ENCODE peak calls at places on chromosomes 12 and 14, in five cellular contexts. I is stomach, F is HepG2, X is esophagus muscularis mucosa, Y is suprapubic skin. O is an unnamed sample.

GRCh38 chr12:45615268-45615667 is 114.2 kb upstream of the ARID2 start:
- DNase-seq in F (no peak), I (no peak), X (no peak), Y (no peak), O (no peak)

GRCh38 chr12:132525833-132526455 is 36.0 kb downstream of the FBRSL1 start:
- DNase-seq in F (no peak), I (no peak), X (no peak), Y (no peak), O (no peak)

GRCh38 chr12:33596061-33596460 is 156.4 kb upstream of the SYT10 start:
- DNase-seq in F (no peak), X (no peak), I (no peak), Y (no peak), O (no peak)

GRCh38 chr14:99258884-99259283 is 13.1 kb downstream of the BCL11B start:
- DNase-seq in X (no peak), F (no peak), I (no peak), Y (no peak), O (no peak)

GRCh38 chr12:179131-179884 is 34.6 kb downstream of the SLC6A12 start:
- DNase-seq in Y (no peak), I (no peak), X (no peak), F (no peak), O (no peak)

GRCh38 chr12:18145924-18146323 is 55.9 kb upstream of the RERGL start:
- DNase-seq in I (no peak), X (no peak), Y (no peak), F (no peak), O (no peak)

GRCh38 chr12:113794774-113795173 is 171.4 kb downstream of the RBM19 start:
- DNase-seq in Y (no peak), I (no peak), F (no peak), X (no peak), O (no peak)

GRCh38 chr12:96457191-96457930 is 32.0 kb upstream of the CFAP54 start:
- DNase-seq in F (no peak), Y (no peak), I (no peak), X (no peak), O (no peak)

GRCh38 chr12:65015850-65016249 is 105.3 kb downstream of the WIF1 start:
- DNase-seq in I (no peak), F (peak; percentile 29), X (no peak), Y (no peak), O (no peak)

GRCh38 chr14:73762375-73762822 is 48.2 kb upstream of the PNMA1 start:
- DNase-seq in X (no peak), F (no peak), Y (no peak), I (no peak), O (no peak)

GRCh38 chr12:113466770-113467153 is 4.9 kb downstream of the LHX5 start:
- DNase-seq in X (no peak), Y (no peak), I (no peak), F (no peak), O (no peak)

GRCh38 chr12:105672576-105672975 is 342.1 kb downstream of the C12orf75 start:
- DNase-seq in I (peak; percentile 42), X (no peak), F (no peak), Y (peak; percentile 88), O (peak; percentile 90)

GRCh38 chr14:94447986-94448808 is 4.4 kb downstream of the SERPINA11 start:
- DNase-seq in Y (no peak), I (no peak), F (no peak), X (peak; percentile 89), O (no peak)

GRCh38 chr12:84550518-84550917 is 362.1 kb downstream of the SLC6A15 start:
- DNase-seq in F (no peak), Y (no peak), X (no peak), I (no peak), O (no peak)

GRCh38 chr12:3107071-3107583 is 29.9 kb downstream of the TSPAN9 start:
- DNase-seq in X (no peak), Y (no peak), F (no peak), I (no peak), O (no peak)

GRCh38 chr14:30191639-30192279 is 264.1 kb upstream of the PRKD1 start:
- DNase-seq in I (no peak), F (no peak), Y (no peak), X (no peak), O (no peak)

GRCh38 chr12:111597731-111598636 is 1.1 kb downstream of the ATXN2 start:
- DNase-seq in I (peak; percentile 60), F (no peak), X (no peak), Y (peak; percentile 82), O (peak; percentile 74)

GRCh38 chr14:60184597-60185555 is 19.7 kb upstream of the DHRS7 start:
- DNase-seq in F (no peak), I (no peak), Y (no peak), X (no peak), O (no peak)

GRCh38 chr12:130026608-130027176 is 122.9 kb upstream of the TMEM132D start:
- DNase-seq in I (peak; percentile 35), Y (no peak), F (peak; percentile 21), X (no peak), O (no peak)

GRCh38 chr14:89629383-89629782 is 212.3 kb upstream of the FOXN3 start:
- DNase-seq in X (peak; percentile 57), Y (no peak), I (no peak), F (no peak), O (no peak)

GRCh38 chr14:55102141-55102547 is 26.9 kb upstream of the LGALS3 start:
- DNase-seq in F (peak; percentile 54), I (peak; percentile 83), Y (peak; percentile 90), X (peak; percentile 94), O (peak; percentile 91)

GRCh38 chr12:19382111-19382526 is 57.2 kb upstream of the AEBP2 start:
- DNase-seq in Y (peak; percentile 23), F (peak; percentile 9), I (peak; percentile 3), X (no peak), O (peak; percentile 14)

GRCh38 chr12:124509676-124510300 is 57.6 kb downstream of the NCOR2 start:
- DNase-seq in F (peak; percentile 86), X (peak; percentile 95), I (peak; percentile 65), Y (peak; percentile 89), O (peak; percentile 91)

GRCh38 chr14:65485516-65485915 is 73.0 kb downstream of the FUT8 start:
- DNase-seq in X (no peak), Y (no peak), F (no peak), I (no peak), O (no peak)

GRCh38 chr14:91185721-91186120 is 58.8 kb downstream of the GPR68 start:
- DNase-seq in I (no peak), Y (no peak), X (no peak), F (no peak), O (no peak)

GRCh38 chr14:106224694-106224971 is 698.2 kb downstream of the TMEM121 start:
- DNase-seq in F (no peak), Y (no peak), X (peak; percentile 74), I (no peak), O (no peak)

GRCh38 chr12:83985068-83985467 is 927.5 kb downstream of the SLC6A15 start:
- DNase-seq in Y (no peak), F (no peak), X (no peak), I (no peak), O (no peak)

GRCh38 chr12:42090899-42091298 is 53.8 kb downstream of the GXYLT1 start:
- DNase-seq in I (no peak), Y (no peak), F (no peak), X (no peak), O (no peak)

GRCh38 chr12:107568718-107569117 is 116.9 kb upstream of the PWP1 start:
- DNase-seq in X (no peak), I (no peak), Y (no peak), F (no peak), O (no peak)

GRCh38 chr12:57095440-57095839 is 6.5 kb downstream of the NAB2 start:
- DNase-seq in F (no peak), X (no peak), Y (no peak), I (no peak), O (no peak)
- TF ChIP-seq POLR2AphosphoS5 in F (no peak), X (no peak), Y (no peak), I (no peak), O (no peak)

GRCh38 chr12:81992461-81992860 is 233.3 kb upstream of the PPFIA2 start:
- DNase-seq in Y (no peak), I (peak; percentile 34), F (no peak), X (no peak), O (no peak)

GRCh38 chr12:81991868-81992267 is 232.7 kb upstream of the PPFIA2 start:
- DNase-seq in X (no peak), Y (no peak), F (no peak), I (no peak), O (no peak)

GRCh38 chr12:81987351-81987750 is 228.2 kb upstream of the PPFIA2 start:
- DNase-seq in Y (no peak), X (no peak), F (no peak), I (no peak), O (no peak)
- TF ChIP-seq EP300 in Y (no peak), X (no peak), F (no peak), I (no peak), O (no peak)

GRCh38 chr14:104597576-104597975 is 7.0 kb downstream of the TMEM179 start:
- DNase-seq in X (no peak), F (no peak), Y (no peak), I (no peak), O (no peak)
- H3K27me3 ChIP-seq in X (no peaks in the 10 kb centered on the region), F (peaks cover 23% of the 10 kb centered on the region), Y (peaks cover 77% of the 10 kb centered on the region), I (peaks cover 81% of the 10 kb centered on the region), O (peaks cover 19% of the 10 kb centered on the region)

DNA sequence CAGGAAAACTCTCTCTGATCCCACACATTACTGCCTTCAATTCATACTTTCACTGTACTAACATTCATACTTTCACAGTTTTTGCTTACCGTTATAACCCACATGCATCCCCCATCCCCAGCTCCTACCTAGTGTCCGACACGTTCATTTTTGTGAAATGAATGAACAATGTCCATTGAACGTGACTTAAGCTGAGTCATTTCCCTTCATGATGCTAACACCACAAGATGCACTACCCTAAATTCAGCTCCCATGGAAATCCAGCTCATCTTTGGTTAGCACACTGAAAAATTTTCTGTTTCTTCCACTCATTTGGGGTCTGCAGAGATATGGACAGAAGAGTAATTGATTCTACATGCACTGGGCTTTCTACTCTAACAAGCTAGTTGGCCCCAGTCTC is 84.7 kb downstream of the GALNT4 start:
- DNase-seq in Y (no peak), F (no peak), I (no peak), X (no peak), O (no peak)
- TF ChIP-seq POLR2AphosphoS5 in Y (no peak), F (no peak), I (no peak), X (no peak), O (no peak)

DNA sequence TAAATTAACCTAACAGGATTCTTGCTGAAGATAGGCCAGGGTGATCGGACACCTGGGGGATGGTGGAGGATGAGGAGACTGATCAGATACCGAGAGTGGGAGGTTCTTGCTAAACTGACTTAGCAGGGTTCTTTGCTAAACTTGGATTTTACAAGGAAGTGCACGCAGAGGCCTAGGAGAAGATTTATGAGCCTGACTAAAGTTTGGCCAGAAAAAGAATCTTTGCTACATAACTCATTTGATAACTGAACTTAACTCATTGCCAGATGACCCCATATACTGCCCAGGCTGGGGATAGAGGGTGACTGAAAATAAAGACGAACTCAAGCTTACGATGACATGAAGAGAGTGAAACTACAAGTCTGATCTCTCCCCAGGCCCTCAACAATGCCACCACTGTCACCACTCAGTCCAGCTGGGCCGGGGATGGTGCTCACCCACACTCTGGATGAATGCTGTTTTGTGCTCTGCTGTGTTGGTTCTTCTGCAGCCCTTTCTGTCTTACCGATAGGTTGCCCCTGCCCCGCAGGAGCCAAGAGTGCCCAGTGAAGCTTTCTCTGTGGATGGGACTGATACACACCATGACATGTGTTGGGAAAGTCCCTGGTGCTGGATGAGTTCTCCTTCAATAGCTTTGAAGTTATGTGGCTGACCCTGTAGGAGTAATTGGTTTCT is 29.0 kb downstream of the PPFIBP1 start:
- DNase-seq in F (peak; percentile 50), Y (no peak), I (no peak), X (no peak), O (no peak)
- TF ChIP-seq EP300 in F (no peak), Y (no peak), I (no peak), X (no peak), O (no peak)

GRCh38 chr14:69259531-69260245 is at the start of gene GALNT16:
- DNase-seq in I (peak; percentile 38), Y (no peak), F (no peak), X (no peak), O (no peak)
- H3K27me3 ChIP-seq in I (peaks cover 83% of the 10 kb centered on the region), Y (peaks cover 62% of the 10 kb centered on the region), F (peaks cover 6% of the 10 kb centered on the region), X (no peaks in the 10 kb centered on the region), O (peaks cover 5% of the 10 kb centered on the region)